ENCODE peak calls at places on chromosomes 3 and 15, in four cellular contexts. One of them, this sample, is unnamed.

GRCh38 chr3:188518416-188518815 is 364.5 kb downstream of the LPP start:
- DNase-seq in heart left ventricle: no peak
- DNase-seq in fibroblast of lung: no peak
- DNase-seq in A549: no peak
- DNase-seq in this sample: no peak

GRCh38 chr3:113142476-113142875 is 68.9 kb upstream of the BOC start:
- DNase-seq in heart left ventricle: no peak
- DNase-seq in A549: no peak
- DNase-seq in fibroblast of lung: no peak
- DNase-seq in this sample: no peak

GRCh38 chr15:52518972-52519371 is 9.7 kb downstream of the MYO5A start:
- DNase-seq in fibroblast of lung: no peak
- DNase-seq in heart left ventricle: no peak
- DNase-seq in A549: no peak
- DNase-seq in this sample: no peak

GRCh38 chr15:31280037-31280830 is 46.4 kb upstream of the KLF13 start:
- DNase-seq in fibroblast of lung: no peak
- DNase-seq in A549: no peak
- DNase-seq in heart left ventricle: no peak
- DNase-seq in this sample: no peak

GRCh38 chr3:127193341-127193740 is 410 bp downstream of the PRR23E start:
- DNase-seq in A549: no peak
- DNase-seq in heart left ventricle: no peak
- DNase-seq in fibroblast of lung: no peak
- DNase-seq in this sample: no peak

GRCh38 chr3:193744048-193744821 is 151.2 kb downstream of the OPA1 start:
- DNase-seq in fibroblast of lung: no peak
- DNase-seq in heart left ventricle: no peak
- DNase-seq in A549: peak; percentile 63
- DNase-seq in this sample: no peak

GRCh38 chr3:9615003-9615628 is 34.2 kb upstream of the MTMR14 start:
- DNase-seq in heart left ventricle: no peak
- DNase-seq in A549: no peak
- DNase-seq in fibroblast of lung: no peak
- DNase-seq in this sample: no peak

GRCh38 chr3:176167272-176167671 is 1030.0 kb downstream of the TBL1XR1 start:
- DNase-seq in A549: no peak
- DNase-seq in fibroblast of lung: no peak
- DNase-seq in heart left ventricle: no peak
- DNase-seq in this sample: no peak

GRCh38 chr3:40120816-40121215 is 188.7 kb upstream of the EIF1B start:
- DNase-seq in heart left ventricle: no peak
- DNase-seq in A549: peak; percentile 13
- DNase-seq in fibroblast of lung: no peak
- DNase-seq in this sample: no peak

GRCh38 chr3:147378186-147378503 is 28.2 kb downstream of the ZIC4 start:
- DNase-seq in fibroblast of lung: no peak
- DNase-seq in heart left ventricle: no peak
- DNase-seq in A549: no peak
- DNase-seq in this sample: no peak

GRCh38 chr15:86082619-86083377 is 3.1 kb downstream of the AGBL1 start:
- DNase-seq in A549: no peak
- DNase-seq in heart left ventricle: no peak
- DNase-seq in fibroblast of lung: no peak
- DNase-seq in this sample: no peak

GRCh38 chr3:179196098-179196497 is 47.9 kb downstream of the PIK3CA start:
- DNase-seq in fibroblast of lung: peak; percentile 86
- DNase-seq in heart left ventricle: no peak
- DNase-seq in A549: no peak
- DNase-seq in this sample: no peak

GRCh38 chr3:111392911-111393351 is 149.1 kb upstream of the CD96 start:
- DNase-seq in A549: peak; percentile 46
- DNase-seq in fibroblast of lung: no peak
- DNase-seq in heart left ventricle: no peak
- DNase-seq in this sample: no peak

GRCh38 chr15:93862791-93863190 is 368.6 kb upstream of the MCTP2 start:
- DNase-seq in heart left ventricle: peak; percentile 38
- DNase-seq in A549: no peak
- DNase-seq in fibroblast of lung: no peak
- DNase-seq in this sample: peak; percentile 66

GRCh38 chr3:184648726-184649125 is 63.1 kb downstream of the MAGEF1 start:
- DNase-seq in heart left ventricle: no peak
- DNase-seq in fibroblast of lung: peak; percentile 39
- DNase-seq in A549: no peak
- DNase-seq in this sample: no peak

GRCh38 chr15:30791239-30791638 is 112.5 kb upstream of the FAN1 start:
- DNase-seq in A549: peak; percentile 41
- DNase-seq in fibroblast of lung: no peak
- DNase-seq in heart left ventricle: no peak
- DNase-seq in this sample: no peak

GRCh38 chr3:141338881-141339280 is 29.4 kb upstream of the ZBTB38 start:
- DNase-seq in A549: no peak
- DNase-seq in fibroblast of lung: no peak
- DNase-seq in heart left ventricle: no peak
- DNase-seq in this sample: no peak

GRCh38 chr15:82930466-82930865 is 22.1 kb downstream of the HOMER2 start:
- DNase-seq in fibroblast of lung: no peak
- DNase-seq in heart left ventricle: no peak
- DNase-seq in A549: no peak
- DNase-seq in this sample: no peak

GRCh38 chr3:76429536-76430177 is 610.2 kb upstream of the ROBO2 start:
- DNase-seq in fibroblast of lung: no peak
- DNase-seq in heart left ventricle: no peak
- DNase-seq in A549: no peak
- DNase-seq in this sample: no peak

GRCh38 chr3:62757045-62757444 is 118.2 kb downstream of the CADPS start:
- DNase-seq in heart left ventricle: no peak
- DNase-seq in fibroblast of lung: no peak
- DNase-seq in A549: no peak
- DNase-seq in this sample: no peak

GRCh38 chr3:177478170-177478859 is 281.0 kb upstream of the TBL1XR1 start:
- DNase-seq in heart left ventricle: no peak
- DNase-seq in A549: peak; percentile 83
- DNase-seq in fibroblast of lung: peak; percentile 100
- DNase-seq in this sample: no peak

GRCh38 chr3:136778865-136779264 is 26.7 kb upstream of the STAG1 start:
- DNase-seq in heart left ventricle: no peak
- DNase-seq in fibroblast of lung: no peak
- DNase-seq in A549: peak; percentile 35
- DNase-seq in this sample: no peak

GRCh38 chr15:84844964-84845363 is 27.8 kb downstream of the ALPK3 start:
- DNase-seq in A549: no peak
- DNase-seq in fibroblast of lung: no peak
- DNase-seq in heart left ventricle: no peak
- DNase-seq in this sample: no peak

GRCh38 chr15:75050283-75050682 is 26.9 kb downstream of the PPCDC start:
- DNase-seq in heart left ventricle: no peak
- DNase-seq in fibroblast of lung: no peak
- DNase-seq in A549: no peak
- DNase-seq in this sample: no peak

GRCh38 chr3:112086857-112087524 is 802 bp downstream of the C3orf52 start:
- DNase-seq in heart left ventricle: no peak
- DNase-seq in A549: peak; percentile 14
- DNase-seq in fibroblast of lung: no peak
- DNase-seq in this sample: no peak

GRCh38 chr3:10244004-10244403 is 4.3 kb upstream of the TATDN2 start:
- DNase-seq in A549: no peak
- DNase-seq in fibroblast of lung: no peak
- DNase-seq in heart left ventricle: no peak
- DNase-seq in this sample: no peak

GRCh38 chr15:83462026-83462425 is 14.9 kb downstream of the SH3GL3 start:
- DNase-seq in A549: no peak
- DNase-seq in heart left ventricle: no peak
- DNase-seq in fibroblast of lung: no peak
- DNase-seq in this sample: no peak

GRCh38 chr3:24136624-24137310 is 191.7 kb downstream of the NR1D2 start:
- DNase-seq in fibroblast of lung: no peak
- DNase-seq in A549: no peak
- DNase-seq in heart left ventricle: no peak
- DNase-seq in this sample: no peak

GRCh38 chr15:96322401-96323249 is 7.9 kb upstream of the NR2F2 start:
- DNase-seq in fibroblast of lung: peak; percentile 69
- DNase-seq in A549: no peak
- DNase-seq in heart left ventricle: peak; percentile 51
- DNase-seq in this sample: no peak
- H3K4me3 ChIP-seq in fibroblast of lung: peak overlapping the region; percentile 21
- H3K4me3 ChIP-seq in A549: no peak overlapping the region
- H3K4me3 ChIP-seq in heart left ventricle: peak overlapping the region; percentile 48
- H3K4me3 ChIP-seq in this sample: peak overlapping the region; percentile 27

GRCh38 chr3:65902304-65902793 is 136.4 kb downstream of the MAGI1 start:
- DNase-seq in A549: no peak
- DNase-seq in heart left ventricle: no peak
- DNase-seq in fibroblast of lung: no peak
- DNase-seq in this sample: no peak
- H3K27ac ChIP-seq in A549: no peak overlapping the region
- H3K27ac ChIP-seq in heart left ventricle: no peak overlapping the region
- H3K27ac ChIP-seq in fibroblast of lung: no peak overlapping the region
- H3K27ac ChIP-seq in this sample: no peak overlapping the region

GRCh38 chr15:25057574-25057973 is 102.8 kb downstream of the SNRPN start:
- DNase-seq in heart left ventricle: no peak
- DNase-seq in fibroblast of lung: no peak
- DNase-seq in A549: no peak
- DNase-seq in this sample: peak; percentile 51

GRCh38 chr15:25058080-25058785 is 103.4 kb downstream of the SNRPN start:
- DNase-seq in heart left ventricle: no peak
- DNase-seq in fibroblast of lung: no peak
- DNase-seq in A549: no peak
- DNase-seq in this sample: peak; percentile 61

GRCh38 chr15:25054943-25055342 is 100.2 kb downstream of the SNRPN start:
- DNase-seq in heart left ventricle: no peak
- DNase-seq in fibroblast of lung: no peak
- DNase-seq in A549: no peak
- DNase-seq in this sample: no peak

GRCh38 chr15:25055356-25056068 is 100.7 kb downstream of the SNRPN start:
- DNase-seq in fibroblast of lung: no peak
- DNase-seq in A549: no peak
- DNase-seq in heart left ventricle: no peak
- DNase-seq in this sample: no peak

DNA sequence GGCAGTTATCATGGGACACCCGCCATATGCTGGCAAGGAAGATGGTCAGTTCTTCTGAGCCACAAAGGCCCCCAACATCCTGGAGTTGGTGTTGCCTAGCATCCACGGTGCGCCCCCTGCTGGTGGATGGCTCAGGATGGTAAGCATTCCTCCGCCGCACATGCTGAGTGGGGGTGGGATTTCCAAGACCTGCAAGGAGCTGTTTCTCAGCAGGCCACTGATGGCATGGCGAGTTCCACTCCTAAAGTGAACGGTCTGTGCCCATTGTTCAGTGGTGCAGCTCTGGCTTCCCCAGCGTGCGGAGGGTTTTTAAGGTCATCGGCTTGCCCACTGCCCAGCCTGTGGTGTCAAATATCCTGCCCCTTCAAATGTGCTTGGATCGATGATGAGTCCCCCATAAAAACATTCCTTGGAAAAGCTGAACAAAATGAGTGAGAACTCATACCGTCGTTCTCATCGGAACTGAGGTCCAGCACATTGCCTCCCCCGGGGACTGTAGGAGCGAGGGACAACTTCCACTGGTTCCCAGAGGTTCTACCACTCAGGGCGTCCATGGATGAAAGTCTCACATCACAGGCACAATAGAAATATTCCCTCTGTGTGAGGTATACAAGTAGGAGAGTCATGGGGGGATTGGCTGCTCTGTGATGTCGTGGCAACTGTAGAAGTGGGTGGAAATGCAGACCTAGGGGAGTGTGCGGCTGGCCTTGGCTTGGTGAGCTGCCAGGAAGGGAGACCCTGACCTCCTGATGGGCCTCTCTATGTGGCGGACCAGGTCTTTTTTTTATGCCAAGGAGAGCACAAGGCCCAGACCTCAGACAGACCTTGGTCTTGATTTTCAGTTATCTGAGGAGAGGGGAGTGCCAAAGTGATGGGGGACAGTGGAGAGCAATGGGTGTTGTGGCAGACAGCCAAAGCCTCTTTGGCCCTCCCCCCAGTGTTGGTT is 102.0 kb downstream of the SNRPN start:
- DNase-seq in heart left ventricle: no peak
- DNase-seq in fibroblast of lung: no peak
- DNase-seq in A549: peak; percentile 10
- DNase-seq in this sample: no peak
- H3K4me3 ChIP-seq in heart left ventricle: no peak overlapping the region
- H3K4me3 ChIP-seq in fibroblast of lung: no peak overlapping the region
- H3K4me3 ChIP-seq in A549: no peak overlapping the region
- H3K4me3 ChIP-seq in this sample: no peak overlapping the region

GRCh38 chr15:79064496-79064895 is 26.1 kb downstream of the RASGRF1 start:
- DNase-seq in heart left ventricle: no peak
- DNase-seq in fibroblast of lung: no peak
- DNase-seq in A549: no peak
- DNase-seq in this sample: no peak

GRCh38 chr15:79065361-79065743 is 25.2 kb downstream of the RASGRF1 start:
- DNase-seq in fibroblast of lung: no peak
- DNase-seq in heart left ventricle: no peak
- DNase-seq in A549: no peak
- DNase-seq in this sample: peak; percentile 51

GRCh38 chr15:79067434-79067833 is 23.1 kb downstream of the RASGRF1 start:
- DNase-seq in fibroblast of lung: no peak
- DNase-seq in heart left ventricle: no peak
- DNase-seq in A549: no peak
- DNase-seq in this sample: no peak

GRCh38 chr15:79066391-79067090 is 24.0 kb downstream of the RASGRF1 start:
- DNase-seq in fibroblast of lung: no peak
- DNase-seq in heart left ventricle: no peak
- DNase-seq in A549: no peak
- DNase-seq in this sample: no peak

GRCh38 chr15:79065744-79066376 is 24.7 kb downstream of the RASGRF1 start:
- DNase-seq in A549: no peak
- DNase-seq in fibroblast of lung: no peak
- DNase-seq in heart left ventricle: no peak
- DNase-seq in this sample: peak; percentile 5
- H3K27ac ChIP-seq in A549: no peak overlapping the region
- H3K27ac ChIP-seq in fibroblast of lung: no peak overlapping the region
- H3K27ac ChIP-seq in heart left ventricle: no peak overlapping the region
- H3K27ac ChIP-seq in this sample: no peak overlapping the region

GRCh38 chr3:125042725-125043406 is 12.9 kb downstream of the HEG1 start:
- DNase-seq in A549: no peak
- DNase-seq in heart left ventricle: peak; percentile 88
- DNase-seq in fibroblast of lung: peak; percentile 76
- DNase-seq in this sample: peak; percentile 88
- H3K4me3 ChIP-seq in A549: no peak overlapping the region
- H3K4me3 ChIP-seq in heart left ventricle: peak overlapping the region; percentile 22
- H3K4me3 ChIP-seq in fibroblast of lung: peak overlapping the region; percentile 28
- H3K4me3 ChIP-seq in this sample: no peak overlapping the region

GRCh38 chr15:78675617-78676360 is 34.8 kb upstream of the CHRNB4 start:
- DNase-seq in A549: no peak
- DNase-seq in fibroblast of lung: no peak
- DNase-seq in heart left ventricle: no peak
- DNase-seq in this sample: peak; percentile 41
- H3K27ac ChIP-seq in A549: no peak overlapping the region
- H3K27ac ChIP-seq in fibroblast of lung: no peak overlapping the region
- H3K27ac ChIP-seq in heart left ventricle: no peak overlapping the region
- H3K27ac ChIP-seq in this sample: no peak overlapping the region

This sample was measured in aorta.